ENCODE peak calls at places on chromosomes 2 and 18, in four cellular contexts. G, E, O and C are unnamed samples.

GRCh38 chr2:43576983-43577892 is 18.6 kb downstream of the THADA start:
- DNase-seq in G (peak; percentile 51), E (no peak), O (peak; percentile 73), C (no peak)

GRCh38 chr2:99066075-99066557 is 75.4 kb upstream of the C2orf15 start:
- DNase-seq in G (no peak), E (peak; percentile 17), O (peak; percentile 51), C (no peak)

GRCh38 chr18:13267517-13267916 is 49.0 kb downstream of the LDLRAD4 start:
- DNase-seq in G (no peak), E (no peak), O (no peak), C (no peak)

GRCh38 chr2:221135699-221136098 is 436.4 kb downstream of the EPHA4 start:
- DNase-seq in G (no peak), E (no peak), O (no peak), C (no peak)

GRCh38 chr2:168194784-168195522 is 52.4 kb downstream of the STK39 start:
- DNase-seq in G (no peak), E (peak; percentile 44), O (no peak), C (no peak)

GRCh38 chr18:3916082-3916481 is 466.1 kb downstream of the TGIF1 start:
- DNase-seq in G (no peak), E (no peak), O (no peak), C (no peak)

GRCh38 chr2:40279001-40279400 is 172.9 kb downstream of the SLC8A1 start:
- DNase-seq in G (no peak), E (no peak), O (no peak), C (no peak)

GRCh38 chr2:54239427-54239826 is 16.6 kb downstream of the TSPYL6 start:
- DNase-seq in G (no peak), E (no peak), O (no peak), C (no peak)

GRCh38 chr2:8435608-8436007 is 246.2 kb upstream of the ID2 start:
- DNase-seq in G (no peak), E (no peak), O (no peak), C (no peak)

GRCh38 chr2:207768168-207768890 is 1.4 kb downstream of the FZD5 start:
- DNase-seq in G (peak; percentile 67), E (peak; percentile 66), O (peak; percentile 62), C (peak; percentile 59)

GRCh38 chr2:95270541-95271081 is 3.6 kb upstream of the PROM2 start:
- DNase-seq in G (no peak), E (no peak), O (no peak), C (no peak)

GRCh38 chr2:48529676-48530032 is 300 bp upstream of the STON1 start:
- DNase-seq in G (no peak), E (no peak), O (no peak), C (peak; percentile 5)

GRCh38 chr2:48528431-48528830 is 1.5 kb upstream of the STON1 start:
- DNase-seq in G (no peak), E (no peak), O (no peak), C (no peak)

GRCh38 chr2:48529189-48529588 is 765 bp upstream of the STON1 start:
- DNase-seq in G (no peak), E (no peak), O (no peak), C (no peak)

GRCh38 chr2:48527211-48527880 is 2.6 kb upstream of the STON1 start:
- DNase-seq in G (no peak), E (no peak), O (no peak), C (no peak)

DNA sequence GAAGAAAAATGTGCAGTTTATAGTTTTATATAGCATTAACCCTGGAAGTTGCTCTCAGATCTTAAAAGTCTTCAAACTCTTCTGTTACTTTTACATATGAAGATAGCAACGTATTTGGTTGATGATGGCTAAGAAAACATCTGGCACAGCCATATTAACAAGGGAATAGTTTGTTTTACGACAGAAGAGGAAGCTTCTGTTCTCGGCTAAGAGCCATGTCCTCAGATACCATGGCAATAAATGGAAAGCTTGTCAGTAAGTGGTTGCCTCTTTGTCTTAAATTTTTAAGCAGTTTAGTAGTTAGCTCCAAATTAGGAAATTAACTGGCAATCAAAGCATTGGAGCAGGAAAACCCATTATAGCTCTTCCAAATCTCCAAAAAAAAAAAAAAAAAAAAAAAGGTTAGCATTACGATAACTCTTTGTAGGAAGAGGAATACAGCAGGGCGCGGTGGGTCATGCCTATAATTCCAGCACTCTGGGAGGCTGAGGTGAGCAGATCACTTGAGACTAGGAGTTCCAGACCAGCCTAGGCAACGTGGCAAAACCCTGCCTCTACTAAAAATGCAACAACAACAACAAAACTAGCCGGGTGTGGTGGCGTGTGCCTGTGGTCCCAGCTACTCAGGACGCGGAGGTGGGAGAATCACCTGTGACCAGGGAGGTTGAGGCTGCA is 4.5 kb upstream of the STON1 start:
- DNase-seq in G (no peak), E (no peak), O (no peak), C (no peak)
- H3K4me3 ChIP-seq in G (no peak overlapping the region), E (no peak overlapping the region), O (no peak overlapping the region), C (no peak overlapping the region)

DNA sequence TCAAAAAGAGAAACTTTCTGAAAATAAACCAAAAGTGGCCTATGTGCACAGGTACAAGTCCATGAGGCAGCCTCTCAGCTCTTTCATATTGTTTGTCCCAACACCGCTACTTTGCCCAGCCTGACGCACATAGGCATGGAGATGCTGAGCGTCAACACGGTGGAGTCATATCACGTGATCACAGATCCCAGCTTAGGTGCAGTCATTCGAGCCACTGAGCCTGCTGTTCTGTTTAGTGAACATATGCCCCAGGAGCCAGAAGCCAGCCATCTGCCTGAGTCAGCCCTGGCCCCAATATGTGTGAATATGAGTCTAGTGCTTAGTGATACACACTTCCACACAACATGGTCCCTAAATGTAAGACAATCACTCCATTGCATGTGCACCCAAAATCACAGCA is 88.2 kb upstream of the LCLAT1 start:
- DNase-seq in G (no peak), E (no peak), O (no peak), C (no peak)
- H3K4me3 ChIP-seq in G (no peak overlapping the region), E (no peak overlapping the region), O (no peak overlapping the region), C (no peak overlapping the region)

DNA sequence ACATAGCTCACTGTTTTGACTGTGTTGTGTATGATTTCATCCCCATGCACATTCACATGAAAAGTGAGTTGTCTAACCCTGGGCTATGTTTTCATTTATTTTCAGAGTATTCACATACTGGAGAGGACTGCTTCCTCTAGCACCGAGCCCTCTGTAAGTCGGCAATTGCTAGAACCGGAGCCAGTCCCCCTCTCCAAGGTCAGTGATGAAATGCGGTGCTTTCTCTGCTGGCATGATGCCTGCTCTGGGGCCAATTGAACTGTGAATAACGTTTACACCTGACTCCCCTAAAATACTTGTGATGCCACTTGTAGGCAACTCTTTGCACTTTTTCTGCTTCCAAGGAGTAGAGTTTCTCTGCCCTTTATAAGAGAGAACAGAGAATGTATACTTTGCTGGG is 126.9 kb downstream of the PRKRA start:
- DNase-seq in G (no peak), E (no peak), O (no peak), C (no peak)
- H3K4me3 ChIP-seq in G (no peak overlapping the region), E (no peak overlapping the region), O (no peak overlapping the region), C (no peak overlapping the region)

DNA sequence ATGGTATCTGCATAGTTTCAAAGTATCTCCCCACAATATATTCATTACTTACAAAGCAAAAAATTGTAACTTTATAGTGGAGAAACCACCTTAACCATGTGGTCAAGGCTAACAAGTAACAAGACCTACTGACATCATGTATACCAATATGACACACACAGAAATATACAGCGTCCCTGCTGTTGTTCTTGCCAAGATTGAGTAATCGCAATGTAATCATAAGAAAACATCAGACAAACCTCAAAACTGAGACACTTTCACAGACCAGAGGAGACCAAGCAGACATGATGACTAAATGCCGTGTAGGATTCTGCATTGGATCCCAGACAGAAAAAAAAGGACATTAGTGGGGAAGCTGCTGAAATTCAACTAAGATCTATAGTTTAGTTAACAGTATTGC is 123.0 kb downstream of the ACAA2 start:
- DNase-seq in G (no peak), E (no peak), O (no peak), C (no peak)
- H3K4me3 ChIP-seq in G (no peak overlapping the region), E (no peak overlapping the region), O (no peak overlapping the region), C (no peak overlapping the region)

DNA sequence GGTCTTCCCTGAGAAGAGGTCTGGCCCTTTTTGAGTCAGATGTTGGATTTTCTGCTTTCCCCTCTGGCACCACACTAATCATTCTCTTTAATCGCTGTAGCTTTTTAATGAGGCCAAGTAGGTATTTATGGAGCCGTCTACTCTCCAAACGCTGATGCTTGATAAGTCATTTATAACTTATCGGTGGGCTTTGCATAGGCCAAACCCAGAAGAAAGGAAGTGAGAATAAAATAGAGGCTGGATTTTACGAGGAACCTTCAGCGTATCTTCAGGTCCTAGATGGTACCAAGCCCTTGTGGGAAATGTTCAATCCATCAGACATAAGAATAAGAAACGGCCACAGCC is 142.5 kb upstream of the CTAGE1 start:
- DNase-seq in G (no peak), E (no peak), O (no peak), C (no peak)
- H3K4me3 ChIP-seq in G (peak overlapping the region; percentile 31), E (no peak overlapping the region), O (peak overlapping the region; percentile 12), C (peak overlapping the region; percentile 43)

GRCh38 chr2:70084973-70085710 is 2.1 kb upstream of the PCBP1 start:
- DNase-seq in G (no peak), E (peak; percentile 75), O (peak; percentile 84), C (peak; percentile 85)
- H3K4me3 ChIP-seq in G (peak overlapping the region; percentile 67), E (peak overlapping the region; percentile 69), O (peak overlapping the region; percentile 37), C (peak overlapping the region; percentile 68)

GRCh38 chr18:32095571-32096229 is 4.0 kb downstream of the RNF138 start:
- DNase-seq in G (no peak), E (no peak), O (no peak), C (no peak)

GRCh38 chr18:32095156-32095555 is 3.5 kb downstream of the RNF138 start:
- DNase-seq in G (no peak), E (no peak), O (no peak), C (no peak)

GRCh38 chr18:32093523-32093922 is 1.8 kb downstream of the RNF138 start:
- DNase-seq in G (no peak), E (no peak), O (peak; percentile 28), C (peak; percentile 1)

GRCh38 chr18:32093106-32093511 is 1.4 kb downstream of the RNF138 start:
- DNase-seq in G (peak; percentile 68), E (peak; percentile 81), O (peak; percentile 69), C (peak; percentile 28)

DNA sequence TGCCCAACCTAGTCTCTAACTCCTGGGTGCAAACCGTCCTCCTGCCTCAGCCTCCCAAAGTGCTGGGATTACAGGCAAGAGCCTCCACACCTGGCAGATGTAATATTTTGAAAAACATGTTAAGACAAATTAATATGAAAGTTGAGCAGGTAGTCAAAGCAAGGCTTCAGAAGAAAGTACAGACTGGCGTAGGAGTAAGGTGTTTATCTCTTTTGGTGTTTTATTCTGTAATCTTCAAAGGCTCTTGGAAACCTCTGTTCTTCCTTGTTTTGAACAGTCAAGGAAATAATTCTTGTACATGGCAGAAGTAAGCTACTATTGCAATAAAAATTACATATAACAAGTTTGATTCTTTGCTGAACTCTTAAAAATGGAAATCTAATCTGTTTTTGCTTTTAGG is 5.3 kb downstream of the RNF138 start:
- DNase-seq in G (no peak), E (no peak), O (no peak), C (no peak)
- H3K4me3 ChIP-seq in G (no peak overlapping the region), E (no peak overlapping the region), O (no peak overlapping the region), C (no peak overlapping the region)

GRCh38 chr2:233421091-233421816 is 67.0 kb downstream of the DGKD start:
- DNase-seq in G (no peak), E (no peak), O (no peak), C (no peak)

GRCh38 chr2:233418761-233419625 is 64.7 kb downstream of the DGKD start:
- DNase-seq in G (peak; percentile 81), E (peak; percentile 77), O (no peak), C (no peak)

GRCh38 chr2:233418052-233418760 is 63.9 kb downstream of the DGKD start:
- DNase-seq in G (no peak), E (no peak), O (no peak), C (no peak)

GRCh38 chr2:233422050-233422639 is 67.9 kb downstream of the DGKD start:
- DNase-seq in G (no peak), E (peak; percentile 70), O (peak; percentile 88), C (peak; percentile 77)

GRCh38 chr2:233419626-233420431 is 65.5 kb downstream of the DGKD start:
- DNase-seq in G (no peak), E (no peak), O (no peak), C (no peak)
- H3K4me3 ChIP-seq in G (peak overlapping the region; percentile 73), E (peak overlapping the region; percentile 64), O (no peak overlapping the region), C (no peak overlapping the region)